ENCODE peak calls at places on chromosome 9, in four cellular contexts. N is left ventricle myocardium inferior, C is NCI-H82, G is GM04504. L is an unnamed sample.
A peak's percentile ranks its signal among the peaks of the same experiment; 100 is the strongest.

GRCh38 chr9:122228906-122229837 is at the start of gene LHX6:
- DNase-seq in N (no peak), G (no peak), C (peak; percentile 31), L (no peak)

GRCh38 chr9:137764981-137765380 is 112.6 kb upstream of the CACNA1B start:
- DNase-seq in N (no peak), C (no peak), G (no peak), L (peak; percentile 39)

GRCh38 chr9:92747459-92748232 is 17.0 kb downstream of the BICD2 start:
- DNase-seq in G (no peak), N (no peak), C (no peak), L (no peak)

GRCh38 chr9:115630126-115630840 is 512.3 kb upstream of the TNC start:
- DNase-seq in C (no peak), G (no peak), N (no peak), L (no peak)

GRCh38 chr9:135785013-135785575 is 83.1 kb downstream of the KCNT1 start:
- DNase-seq in C (no peak), G (no peak), N (no peak), L (no peak)

GRCh38 chr9:132631280-132631679 is 38.5 kb downstream of the DDX31 start:
- DNase-seq in N (no peak), G (peak; percentile 23), C (no peak), L (no peak)

GRCh38 chr9:134515026-134515821 is 126.4 kb upstream of the COL5A1 start:
- DNase-seq in G (no peak), N (no peak), C (no peak), L (no peak)

GRCh38 chr9:130296783-130297055 is 31.2 kb downstream of the HMCN2 start:
- DNase-seq in G (no peak), N (no peak), C (no peak), L (no peak)

GRCh38 chr9:98887918-98888510 is 55.7 kb upstream of the COL15A1 start:
- DNase-seq in C (peak; percentile 75), G (no peak), N (no peak), L (no peak)

GRCh38 chr9:109793196-109793595 is 13.2 kb downstream of the PALM2AKAP2 start:
- DNase-seq in N (no peak), C (no peak), G (peak; percentile 85), L (no peak)

GRCh38 chr9:676780-677458 is 164.6 kb upstream of the DMRT1 start:
- DNase-seq in N (no peak), C (no peak), G (no peak), L (no peak)

GRCh38 chr9:125989524-125990180 is 242.5 kb downstream of the PBX3 start:
- DNase-seq in N (no peak), C (no peak), G (no peak), L (no peak)

GRCh38 chr9:93575706-93576295 is 583 bp upstream of the PHF2 start:
- DNase-seq in N (peak; percentile 48), C (peak; percentile 46), G (no peak), L (peak; percentile 38)

GRCh38 chr9:73549991-73550390 is 398.3 kb downstream of the ANXA1 start:
- DNase-seq in G (no peak), C (no peak), N (no peak), L (no peak)

GRCh38 chr9:81737871-81738507 is 48.6 kb upstream of the TLE1 start:
- DNase-seq in G (peak; percentile 68), C (peak; percentile 74), N (no peak), L (no peak)

GRCh38 chr9:109010676-109011655 is 2.3 kb downstream of the CTNNAL1 start:
- DNase-seq in C (no peak), G (no peak), N (no peak), L (no peak)

GRCh38 chr9:109868222-109868621 is 88.2 kb downstream of the PALM2AKAP2 start:
- DNase-seq in N (no peak), G (no peak), C (no peak), L (no peak)

GRCh38 chr9:136679431-136679941 is 7.8 kb downstream of the AGPAT2 start:
- DNase-seq in N (no peak), G (no peak), C (no peak), L (no peak)

GRCh38 chr9:136439550-136440408 is at the start of gene INPP5E:
- DNase-seq in N (peak; percentile 80), C (peak; percentile 65), G (peak; percentile 38), L (peak; percentile 52)

GRCh38 chr9:97396256-97396655 is 15.6 kb upstream of the TDRD7 start:
- DNase-seq in N (no peak), C (no peak), G (no peak), L (no peak)

GRCh38 chr9:136007906-136008692 is 46.9 kb upstream of the UBAC1 start:
- DNase-seq in C (no peak), N (no peak), G (peak; percentile 18), L (no peak)

GRCh38 chr9:111936391-111936790 is 39.8 kb downstream of the UGCG start:
- DNase-seq in N (no peak), G (no peak), C (no peak), L (no peak)

L was measured in hippocampal formation.